ENCODE peak calls at places on chromosome 18, in six cellular contexts. One of them, this sample, is unnamed.

GRCh38 chr18:11997466-11997865 is 16.2 kb downstream of the IMPA2 start:
- DNase-seq in activated CD8-positive, alpha-beta memory T cell treated with anti-CD3 and anti-CD28 coated beads for 4 hours: no peak
- DNase-seq in HTR-8/SVneo: no peak
- DNase-seq in AML-193: no peak
- DNase-seq in ureter: no peak
- DNase-seq in KBM-7: no peak
- DNase-seq in this sample: no peak

GRCh38 chr18:61883547-61883946 is 9.3 kb downstream of the RNF152 start:
- DNase-seq in AML-193: no peak
- DNase-seq in activated CD8-positive, alpha-beta memory T cell treated with anti-CD3 and anti-CD28 coated beads for 4 hours: no peak
- DNase-seq in KBM-7: no peak
- DNase-seq in ureter: no peak
- DNase-seq in HTR-8/SVneo: no peak
- DNase-seq in this sample: no peak

GRCh38 chr18:55856191-55856590 is 268.2 kb upstream of the TCF4 start:
- DNase-seq in KBM-7: no peak
- DNase-seq in HTR-8/SVneo: peak; percentile 50
- DNase-seq in activated CD8-positive, alpha-beta memory T cell treated with anti-CD3 and anti-CD28 coated beads for 4 hours: no peak
- DNase-seq in ureter: no peak
- DNase-seq in AML-193: no peak
- DNase-seq in this sample: no peak

GRCh38 chr18:80074183-80074582 is 34.9 kb upstream of the ADNP2 start:
- DNase-seq in activated CD8-positive, alpha-beta memory T cell treated with anti-CD3 and anti-CD28 coated beads for 4 hours: no peak
- DNase-seq in AML-193: no peak
- DNase-seq in ureter: no peak
- DNase-seq in KBM-7: no peak
- DNase-seq in HTR-8/SVneo: no peak
- DNase-seq in this sample: no peak

GRCh38 chr18:36636237-36636792 is 192.5 kb downstream of the TPGS2 start:
- DNase-seq in ureter: no peak
- DNase-seq in AML-193: no peak
- DNase-seq in activated CD8-positive, alpha-beta memory T cell treated with anti-CD3 and anti-CD28 coated beads for 4 hours: no peak
- DNase-seq in HTR-8/SVneo: no peak
- DNase-seq in KBM-7: no peak
- DNase-seq in this sample: no peak

GRCh38 chr18:14964002-14964401 is 216.0 kb downstream of the ANKRD30B start:
- DNase-seq in AML-193: no peak
- DNase-seq in activated CD8-positive, alpha-beta memory T cell treated with anti-CD3 and anti-CD28 coated beads for 4 hours: no peak
- DNase-seq in ureter: no peak
- DNase-seq in KBM-7: no peak
- DNase-seq in HTR-8/SVneo: no peak
- DNase-seq in this sample: no peak

GRCh38 chr18:75923169-75923568 is 495.7 kb upstream of the SMIM21 start:
- DNase-seq in AML-193: no peak
- DNase-seq in HTR-8/SVneo: no peak
- DNase-seq in ureter: peak; percentile 59
- DNase-seq in KBM-7: no peak
- DNase-seq in activated CD8-positive, alpha-beta memory T cell treated with anti-CD3 and anti-CD28 coated beads for 4 hours: no peak
- DNase-seq in this sample: no peak

GRCh38 chr18:919078-919477 is 14.4 kb downstream of the ADCYAP1 start:
- DNase-seq in KBM-7: no peak
- DNase-seq in AML-193: no peak
- DNase-seq in HTR-8/SVneo: no peak
- DNase-seq in ureter: no peak
- DNase-seq in activated CD8-positive, alpha-beta memory T cell treated with anti-CD3 and anti-CD28 coated beads for 4 hours: no peak
- DNase-seq in this sample: no peak

GRCh38 chr18:70291295-70291574 is 2.4 kb downstream of the SOCS6 start:
- DNase-seq in HTR-8/SVneo: no peak
- DNase-seq in activated CD8-positive, alpha-beta memory T cell treated with anti-CD3 and anti-CD28 coated beads for 4 hours: no peak
- DNase-seq in AML-193: no peak
- DNase-seq in KBM-7: no peak
- DNase-seq in ureter: no peak
- DNase-seq in this sample: no peak

GRCh38 chr18:57755473-57756067 is 47.5 kb downstream of the ATP8B1 start:
- DNase-seq in AML-193: no peak
- DNase-seq in KBM-7: no peak
- DNase-seq in ureter: no peak
- DNase-seq in activated CD8-positive, alpha-beta memory T cell treated with anti-CD3 and anti-CD28 coated beads for 4 hours: no peak
- DNase-seq in HTR-8/SVneo: no peak
- DNase-seq in this sample: no peak

GRCh38 chr18:24031916-24032315 is 17.4 kb downstream of the TTC39C start:
- DNase-seq in activated CD8-positive, alpha-beta memory T cell treated with anti-CD3 and anti-CD28 coated beads for 4 hours: no peak
- DNase-seq in AML-193: no peak
- DNase-seq in KBM-7: no peak
- DNase-seq in HTR-8/SVneo: no peak
- DNase-seq in ureter: no peak
- DNase-seq in this sample: no peak

GRCh38 chr18:63306249-63306648 is 13.3 kb downstream of the BCL2 start:
- DNase-seq in ureter: no peak
- DNase-seq in AML-193: no peak
- DNase-seq in HTR-8/SVneo: no peak
- DNase-seq in KBM-7: no peak
- DNase-seq in activated CD8-positive, alpha-beta memory T cell treated with anti-CD3 and anti-CD28 coated beads for 4 hours: no peak
- DNase-seq in this sample: no peak

GRCh38 chr18:28040216-28040615 is 136.7 kb downstream of the CDH2 start:
- DNase-seq in activated CD8-positive, alpha-beta memory T cell treated with anti-CD3 and anti-CD28 coated beads for 4 hours: no peak
- DNase-seq in AML-193: no peak
- DNase-seq in KBM-7: no peak
- DNase-seq in ureter: no peak
- DNase-seq in HTR-8/SVneo: no peak
- DNase-seq in this sample: no peak

GRCh38 chr18:44803019-44803650 is 122.4 kb downstream of the SETBP1 start:
- DNase-seq in ureter: peak; percentile 77
- DNase-seq in HTR-8/SVneo: no peak
- DNase-seq in activated CD8-positive, alpha-beta memory T cell treated with anti-CD3 and anti-CD28 coated beads for 4 hours: no peak
- DNase-seq in AML-193: no peak
- DNase-seq in KBM-7: no peak
- DNase-seq in this sample: no peak

GRCh38 chr18:8706981-8707940 is 1.9 kb downstream of the MTCL1 start:
- DNase-seq in KBM-7: peak; percentile 48
- DNase-seq in HTR-8/SVneo: no peak
- DNase-seq in activated CD8-positive, alpha-beta memory T cell treated with anti-CD3 and anti-CD28 coated beads for 4 hours: no peak
- DNase-seq in AML-193: no peak
- DNase-seq in ureter: peak; percentile 61
- DNase-seq in this sample: peak; percentile 89

GRCh38 chr18:68428026-68428425 is 286.9 kb downstream of the TMX3 start:
- DNase-seq in KBM-7: no peak
- DNase-seq in ureter: no peak
- DNase-seq in HTR-8/SVneo: peak; percentile 18
- DNase-seq in AML-193: no peak
- DNase-seq in activated CD8-positive, alpha-beta memory T cell treated with anti-CD3 and anti-CD28 coated beads for 4 hours: no peak
- DNase-seq in this sample: no peak

GRCh38 chr18:71707400-71707799 is 836.7 kb downstream of the CBLN2 start:
- DNase-seq in HTR-8/SVneo: no peak
- DNase-seq in activated CD8-positive, alpha-beta memory T cell treated with anti-CD3 and anti-CD28 coated beads for 4 hours: no peak
- DNase-seq in ureter: no peak
- DNase-seq in AML-193: no peak
- DNase-seq in KBM-7: no peak
- DNase-seq in this sample: no peak

This sample was measured in OCI-LY7.